ENCODE peak calls at places on chromosomes 3 and 15, in ten cellular contexts. One of them, this sample, is unnamed.

GRCh38 chr3:177981576-177981975 is 554.7 kb upstream of the KCNMB2 start:
- DNase-seq in putamen: no peak
- DNase-seq in AG09319: no peak
- DNase-seq in COLO829: no peak
- DNase-seq in NCI-H2171 treated with DMSO at 0.1 percent for 48 hours: no peak
- DNase-seq in AG04449: no peak
- DNase-seq in neural crest cell: no peak
- DNase-seq in HS-5: no peak
- DNase-seq in T-cell: no peak
- DNase-seq in LoVo: no peak
- DNase-seq in this sample: no peak

GRCh38 chr3:173789530-173789929 is 392.0 kb downstream of the NLGN1 start:
- DNase-seq in COLO829: no peak
- DNase-seq in AG09319: no peak
- DNase-seq in LoVo: no peak
- DNase-seq in neural crest cell: no peak
- DNase-seq in T-cell: no peak
- DNase-seq in putamen: no peak
- DNase-seq in AG04449: no peak
- DNase-seq in NCI-H2171 treated with DMSO at 0.1 percent for 48 hours: no peak
- DNase-seq in HS-5: no peak
- DNase-seq in this sample: no peak

GRCh38 chr3:86563358-86563970 is 427.5 kb downstream of the VGLL3 start:
- DNase-seq in AG04449: peak; percentile 4
- DNase-seq in putamen: peak; percentile 23
- DNase-seq in COLO829: peak; percentile 21
- DNase-seq in T-cell: no peak
- DNase-seq in NCI-H2171 treated with DMSO at 0.1 percent for 48 hours: peak; percentile 70
- DNase-seq in LoVo: peak; percentile 60
- DNase-seq in neural crest cell: no peak
- DNase-seq in HS-5: peak; percentile 29
- DNase-seq in AG09319: no peak
- DNase-seq in this sample: no peak

GRCh38 chr15:31295660-31296059 is 31.0 kb upstream of the KLF13 start:
- DNase-seq in HS-5: no peak
- DNase-seq in putamen: no peak
- DNase-seq in T-cell: no peak
- DNase-seq in NCI-H2171 treated with DMSO at 0.1 percent for 48 hours: peak; percentile 44
- DNase-seq in AG04449: no peak
- DNase-seq in COLO829: no peak
- DNase-seq in LoVo: no peak
- DNase-seq in AG09319: no peak
- DNase-seq in neural crest cell: peak; percentile 1
- DNase-seq in this sample: no peak

GRCh38 chr15:39184701-39185390 is 396.0 kb upstream of the THBS1 start:
- DNase-seq in AG04449: no peak
- DNase-seq in COLO829: no peak
- DNase-seq in HS-5: no peak
- DNase-seq in LoVo: no peak
- DNase-seq in putamen: no peak
- DNase-seq in AG09319: no peak
- DNase-seq in NCI-H2171 treated with DMSO at 0.1 percent for 48 hours: no peak
- DNase-seq in T-cell: no peak
- DNase-seq in neural crest cell: no peak
- DNase-seq in this sample: no peak

GRCh38 chr15:87777054-87777498 is 479.5 kb downstream of the NTRK3 start:
- DNase-seq in T-cell: no peak
- DNase-seq in putamen: peak; percentile 45
- DNase-seq in AG09319: peak; percentile 61
- DNase-seq in neural crest cell: no peak
- DNase-seq in LoVo: no peak
- DNase-seq in HS-5: peak; percentile 75
- DNase-seq in NCI-H2171 treated with DMSO at 0.1 percent for 48 hours: no peak
- DNase-seq in AG04449: peak; percentile 34
- DNase-seq in COLO829: no peak
- DNase-seq in this sample: no peak

GRCh38 chr3:177060492-177060891 is 136.8 kb downstream of the TBL1XR1 start:
- DNase-seq in putamen: no peak
- DNase-seq in LoVo: no peak
- DNase-seq in AG09319: no peak
- DNase-seq in HS-5: no peak
- DNase-seq in T-cell: no peak
- DNase-seq in neural crest cell: no peak
- DNase-seq in COLO829: no peak
- DNase-seq in NCI-H2171 treated with DMSO at 0.1 percent for 48 hours: no peak
- DNase-seq in AG04449: no peak
- DNase-seq in this sample: no peak

GRCh38 chr15:43218908-43219706 is 1.7 kb downstream of the EPB42 start:
- DNase-seq in AG04449: no peak
- DNase-seq in COLO829: peak; percentile 38
- DNase-seq in putamen: no peak
- DNase-seq in neural crest cell: peak; percentile 25
- DNase-seq in HS-5: no peak
- DNase-seq in AG09319: no peak
- DNase-seq in NCI-H2171 treated with DMSO at 0.1 percent for 48 hours: no peak
- DNase-seq in LoVo: no peak
- DNase-seq in T-cell: no peak
- DNase-seq in this sample: no peak

GRCh38 chr3:140134231-140134630 is 199.2 kb downstream of the CLSTN2 start:
- DNase-seq in neural crest cell: no peak
- DNase-seq in COLO829: no peak
- DNase-seq in AG04449: no peak
- DNase-seq in NCI-H2171 treated with DMSO at 0.1 percent for 48 hours: peak; percentile 68
- DNase-seq in HS-5: no peak
- DNase-seq in AG09319: no peak
- DNase-seq in putamen: no peak
- DNase-seq in T-cell: no peak
- DNase-seq in LoVo: no peak
- DNase-seq in this sample: no peak

GRCh38 chr3:11904157-11904556 is 57.5 kb upstream of the TAMM41 start:
- DNase-seq in T-cell: no peak
- DNase-seq in NCI-H2171 treated with DMSO at 0.1 percent for 48 hours: no peak
- DNase-seq in AG04449: no peak
- DNase-seq in putamen: no peak
- DNase-seq in neural crest cell: no peak
- DNase-seq in AG09319: no peak
- DNase-seq in COLO829: no peak
- DNase-seq in HS-5: no peak
- DNase-seq in LoVo: no peak
- DNase-seq in this sample: no peak

GRCh38 chr3:195178124-195178910 is 92.6 kb downstream of the XXYLT1 start:
- DNase-seq in AG09319: no peak
- DNase-seq in NCI-H2171 treated with DMSO at 0.1 percent for 48 hours: no peak
- DNase-seq in AG04449: no peak
- DNase-seq in HS-5: no peak
- DNase-seq in putamen: no peak
- DNase-seq in neural crest cell: no peak
- DNase-seq in COLO829: no peak
- DNase-seq in LoVo: no peak
- DNase-seq in T-cell: no peak
- DNase-seq in this sample: no peak

GRCh38 chr15:71679223-71680078 is 130.9 kb upstream of the NR2E3 start:
- DNase-seq in putamen: no peak
- DNase-seq in NCI-H2171 treated with DMSO at 0.1 percent for 48 hours: no peak
- DNase-seq in AG04449: peak; percentile 28
- DNase-seq in LoVo: no peak
- DNase-seq in neural crest cell: no peak
- DNase-seq in T-cell: no peak
- DNase-seq in AG09319: no peak
- DNase-seq in HS-5: peak; percentile 69
- DNase-seq in COLO829: no peak
- DNase-seq in this sample: no peak

GRCh38 chr15:33738941-33739664 is 229.2 kb upstream of the CHRM5 start:
- DNase-seq in neural crest cell: no peak
- DNase-seq in LoVo: no peak
- DNase-seq in T-cell: no peak
- DNase-seq in HS-5: no peak
- DNase-seq in AG09319: no peak
- DNase-seq in putamen: no peak
- DNase-seq in AG04449: no peak
- DNase-seq in NCI-H2171 treated with DMSO at 0.1 percent for 48 hours: no peak
- DNase-seq in COLO829: no peak
- DNase-seq in this sample: no peak

GRCh38 chr3:172512363-172512762 is 10.9 kb downstream of the TNFSF10 start:
- DNase-seq in COLO829: no peak
- DNase-seq in neural crest cell: no peak
- DNase-seq in putamen: peak; percentile 25
- DNase-seq in LoVo: no peak
- DNase-seq in AG09319: no peak
- DNase-seq in NCI-H2171 treated with DMSO at 0.1 percent for 48 hours: no peak
- DNase-seq in AG04449: no peak
- DNase-seq in T-cell: peak; percentile 65
- DNase-seq in HS-5: no peak
- DNase-seq in this sample: peak; percentile 55

GRCh38 chr3:176776622-176777021 is 420.7 kb downstream of the TBL1XR1 start:
- DNase-seq in LoVo: no peak
- DNase-seq in AG09319: no peak
- DNase-seq in neural crest cell: no peak
- DNase-seq in putamen: no peak
- DNase-seq in T-cell: no peak
- DNase-seq in NCI-H2171 treated with DMSO at 0.1 percent for 48 hours: no peak
- DNase-seq in COLO829: no peak
- DNase-seq in HS-5: no peak
- DNase-seq in AG04449: no peak
- DNase-seq in this sample: no peak

GRCh38 chr3:151558621-151559020 is 97.8 kb upstream of the IGSF10 start:
- DNase-seq in AG04449: no peak
- DNase-seq in putamen: no peak
- DNase-seq in COLO829: no peak
- DNase-seq in HS-5: no peak
- DNase-seq in NCI-H2171 treated with DMSO at 0.1 percent for 48 hours: no peak
- DNase-seq in T-cell: no peak
- DNase-seq in LoVo: no peak
- DNase-seq in neural crest cell: no peak
- DNase-seq in AG09319: no peak
- DNase-seq in this sample: no peak

GRCh38 chr15:33753012-33753411 is 215.3 kb upstream of the CHRM5 start:
- DNase-seq in AG09319: no peak
- DNase-seq in NCI-H2171 treated with DMSO at 0.1 percent for 48 hours: no peak
- DNase-seq in HS-5: no peak
- DNase-seq in neural crest cell: no peak
- DNase-seq in putamen: no peak
- DNase-seq in LoVo: no peak
- DNase-seq in AG04449: no peak
- DNase-seq in T-cell: no peak
- DNase-seq in COLO829: no peak
- DNase-seq in this sample: no peak

GRCh38 chr3:42463093-42463492 is 39.4 kb upstream of the VIPR1 start:
- DNase-seq in COLO829: no peak
- DNase-seq in AG09319: no peak
- DNase-seq in neural crest cell: no peak
- DNase-seq in putamen: no peak
- DNase-seq in T-cell: no peak
- DNase-seq in LoVo: no peak
- DNase-seq in AG04449: no peak
- DNase-seq in HS-5: no peak
- DNase-seq in NCI-H2171 treated with DMSO at 0.1 percent for 48 hours: no peak
- DNase-seq in this sample: no peak

GRCh38 chr3:147195896-147196295 is 210.4 kb downstream of the ZIC4 start:
- DNase-seq in HS-5: no peak
- DNase-seq in AG09319: no peak
- DNase-seq in NCI-H2171 treated with DMSO at 0.1 percent for 48 hours: no peak
- DNase-seq in LoVo: no peak
- DNase-seq in T-cell: no peak
- DNase-seq in COLO829: no peak
- DNase-seq in putamen: no peak
- DNase-seq in AG04449: no peak
- DNase-seq in neural crest cell: no peak
- DNase-seq in this sample: no peak

GRCh38 chr15:101401286-101401685 is 88.2 kb downstream of the PCSK6 start:
- DNase-seq in HS-5: no peak
- DNase-seq in AG09319: no peak
- DNase-seq in AG04449: no peak
- DNase-seq in COLO829: no peak
- DNase-seq in T-cell: no peak
- DNase-seq in neural crest cell: no peak
- DNase-seq in LoVo: no peak
- DNase-seq in putamen: no peak
- DNase-seq in NCI-H2171 treated with DMSO at 0.1 percent for 48 hours: no peak
- DNase-seq in this sample: no peak

GRCh38 chr3:101131767-101132166 is 138.5 kb upstream of the ABI3BP start:
- DNase-seq in neural crest cell: no peak
- DNase-seq in AG04449: no peak
- DNase-seq in T-cell: no peak
- DNase-seq in LoVo: no peak
- DNase-seq in HS-5: no peak
- DNase-seq in putamen: no peak
- DNase-seq in COLO829: no peak
- DNase-seq in AG09319: no peak
- DNase-seq in NCI-H2171 treated with DMSO at 0.1 percent for 48 hours: no peak
- DNase-seq in this sample: no peak

GRCh38 chr3:82179291-82179690 is 417.8 kb upstream of the GBE1 start:
- DNase-seq in T-cell: no peak
- DNase-seq in neural crest cell: no peak
- DNase-seq in NCI-H2171 treated with DMSO at 0.1 percent for 48 hours: no peak
- DNase-seq in HS-5: no peak
- DNase-seq in LoVo: no peak
- DNase-seq in AG04449: no peak
- DNase-seq in COLO829: no peak
- DNase-seq in putamen: no peak
- DNase-seq in AG09319: no peak
- DNase-seq in this sample: no peak